ENCODE peak calls at places on chromosomes 1 and 21, in four cellular contexts. One of them, this sample, is unnamed.

GRCh38 chr1:166069390-166069789 is 97.4 kb downstream of the FAM78B start:
- DNase-seq in body of pancreas: no peak
- DNase-seq in left lung: no peak
- DNase-seq in ascending aorta: no peak
- DNase-seq in this sample: no peak

GRCh38 chr1:111628153-111628552 is 8.6 kb downstream of the RAP1A start:
- DNase-seq in body of pancreas: no peak
- DNase-seq in left lung: no peak
- DNase-seq in ascending aorta: no peak
- DNase-seq in this sample: no peak

GRCh38 chr1:224432672-224433040 is 1.9 kb downstream of the WDR26 start:
- DNase-seq in body of pancreas: no peak
- DNase-seq in left lung: no peak
- DNase-seq in ascending aorta: no peak
- DNase-seq in this sample: no peak

GRCh38 chr21:43603641-43604504 is 55.4 kb downstream of the HSF2BP start:
- DNase-seq in body of pancreas: no peak
- DNase-seq in left lung: no peak
- DNase-seq in ascending aorta: no peak
- DNase-seq in this sample: no peak

GRCh38 chr1:185439727-185440415 is 122.8 kb upstream of the IVNS1ABP start:
- DNase-seq in body of pancreas: no peak
- DNase-seq in left lung: no peak
- DNase-seq in ascending aorta: no peak
- DNase-seq in this sample: no peak

GRCh38 chr1:27624467-27625233 is 10.3 kb downstream of the FGR start:
- DNase-seq in body of pancreas: no peak
- DNase-seq in left lung: peak
- DNase-seq in ascending aorta: no peak
- DNase-seq in this sample: no peak

GRCh38 chr1:14968251-14968812 is 185.2 kb upstream of the TMEM51 start:
- DNase-seq in body of pancreas: peak
- DNase-seq in left lung: no peak
- DNase-seq in ascending aorta: peak
- DNase-seq in this sample: peak

GRCh38 chr1:17148950-17149608 is 29.8 kb upstream of the PADI2 start:
- DNase-seq in body of pancreas: no peak
- DNase-seq in left lung: peak
- DNase-seq in ascending aorta: no peak
- DNase-seq in this sample: no peak

GRCh38 chr1:203691454-203691853 is 64.8 kb downstream of the ATP2B4 start:
- DNase-seq in body of pancreas: no peak
- DNase-seq in left lung: no peak
- DNase-seq in ascending aorta: no peak
- DNase-seq in this sample: no peak

GRCh38 chr1:25675729-25676476 is 59.3 kb downstream of the MAN1C1 start:
- DNase-seq in body of pancreas: no peak
- DNase-seq in left lung: no peak
- DNase-seq in ascending aorta: no peak
- DNase-seq in this sample: no peak

DNA sequence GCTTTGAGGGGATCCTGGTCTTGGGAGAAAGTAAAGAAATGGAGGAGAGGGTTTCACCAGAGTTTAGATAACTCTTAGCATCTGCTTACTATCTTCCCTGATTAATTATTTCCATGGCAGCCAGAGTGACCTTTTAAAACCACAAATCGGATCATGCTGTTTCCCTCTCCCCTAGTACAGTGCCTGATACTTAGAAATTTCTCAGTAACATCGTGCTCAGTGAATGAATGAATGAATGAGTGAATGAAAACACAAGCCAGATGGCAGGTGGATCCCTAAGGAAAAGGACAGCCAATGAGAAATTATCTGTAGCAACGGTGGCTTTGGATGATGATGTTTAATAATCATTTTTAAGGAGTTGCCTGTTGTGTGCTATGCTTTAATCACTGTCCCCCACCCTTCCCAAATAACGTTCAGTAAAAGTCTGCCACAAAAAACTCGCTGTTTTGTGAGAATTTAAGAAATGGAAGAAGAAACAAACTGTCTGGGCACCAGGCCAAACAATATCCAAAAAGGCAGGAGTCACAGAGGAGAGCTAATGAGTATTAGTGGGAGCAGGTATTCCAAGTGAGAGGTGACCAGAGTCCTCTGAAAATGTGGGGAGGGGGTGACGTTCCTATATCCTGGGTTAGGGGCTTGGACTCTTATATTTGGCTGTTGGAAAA is 737 bp upstream of the SMAP2 start:
- DNase-seq in body of pancreas: no peak
- DNase-seq in left lung: no peak
- DNase-seq in ascending aorta: no peak
- DNase-seq in this sample: no peak
- H3K4me3 ChIP-seq in body of pancreas: no peak
- H3K4me3 ChIP-seq in left lung: peak
- H3K4me3 ChIP-seq in ascending aorta: no peak
- H3K4me3 ChIP-seq in this sample: peak

DNA sequence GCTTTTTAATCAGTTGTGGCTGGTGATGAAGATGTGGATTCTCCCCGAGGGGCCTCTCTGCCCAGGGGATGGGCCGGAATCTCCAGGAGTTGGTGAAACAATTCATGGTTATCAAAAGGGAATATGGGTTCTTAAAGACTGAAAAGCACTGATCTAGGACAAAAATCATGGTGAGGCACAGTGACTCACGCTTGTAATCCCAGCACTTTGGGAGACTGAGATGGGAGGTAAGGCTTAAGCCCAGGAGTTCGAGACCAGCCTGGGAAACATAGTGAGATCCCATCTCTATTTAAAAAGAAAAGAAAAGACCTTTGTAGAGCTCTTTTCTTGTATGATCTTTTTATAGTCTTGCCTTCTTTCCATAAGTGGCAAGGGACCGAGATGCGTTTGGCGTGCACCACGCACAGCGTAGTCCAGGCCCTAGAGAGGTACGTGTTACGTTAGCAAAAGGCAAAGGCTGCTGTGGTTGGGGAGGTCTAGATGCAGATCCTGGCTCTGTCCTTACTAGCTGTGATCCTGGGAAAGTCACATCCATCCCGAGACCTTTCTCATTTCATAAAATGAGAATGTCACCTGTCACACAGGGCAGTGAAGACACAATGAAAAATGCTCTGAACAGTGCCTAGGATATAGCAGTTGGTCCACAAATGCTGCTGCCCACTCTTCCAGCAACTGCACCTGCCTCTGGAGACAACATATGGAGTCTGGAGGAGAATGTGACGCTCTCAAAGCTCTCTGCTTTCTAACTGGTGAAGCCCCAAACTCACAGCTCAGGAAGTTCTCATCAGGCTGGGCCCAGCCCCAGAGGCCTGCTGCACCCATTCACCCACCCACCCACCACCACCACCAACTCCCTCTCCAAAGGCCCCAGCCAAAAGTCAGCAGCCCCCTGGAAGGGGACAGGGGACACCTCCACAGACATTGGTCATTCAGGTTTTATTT is 54.8 kb downstream of the KIF21B start:
- DNase-seq in body of pancreas: no peak
- DNase-seq in left lung: peak
- DNase-seq in ascending aorta: no peak
- DNase-seq in this sample: no peak
- H3K27ac ChIP-seq in body of pancreas: no peak
- H3K27ac ChIP-seq in left lung: no peak
- H3K27ac ChIP-seq in ascending aorta: no peak
- H3K27ac ChIP-seq in this sample: no peak

DNA sequence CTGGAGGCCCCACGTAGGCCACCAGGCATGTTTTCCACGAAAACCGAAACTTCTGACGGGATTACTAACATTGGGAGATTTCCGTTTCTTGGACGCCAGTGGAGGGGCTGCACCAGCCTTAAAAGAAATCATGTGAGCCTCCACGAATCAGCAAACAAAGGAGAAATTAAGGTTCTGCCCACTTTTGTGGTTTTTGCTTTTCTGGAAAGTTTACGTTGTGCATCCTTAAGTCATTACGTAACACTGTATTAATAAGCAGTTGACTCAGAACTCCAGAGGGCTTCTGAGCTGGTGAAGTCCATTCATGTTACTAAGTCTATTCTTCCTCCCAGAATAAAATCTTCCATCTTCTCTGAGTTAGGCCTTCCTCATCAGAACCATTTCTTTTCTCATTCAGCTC is 168.5 kb downstream of the PSMG1 start:
- DNase-seq in body of pancreas: no peak
- DNase-seq in left lung: no peak
- DNase-seq in ascending aorta: no peak
- DNase-seq in this sample: no peak
- H3K4me3 ChIP-seq in body of pancreas: no peak
- H3K4me3 ChIP-seq in left lung: no peak
- H3K4me3 ChIP-seq in ascending aorta: no peak
- H3K4me3 ChIP-seq in this sample: no peak

GRCh38 chr1:67970088-67970487 is 80.3 kb downstream of the DIRAS3 start:
- DNase-seq in body of pancreas: no peak
- DNase-seq in left lung: no peak
- DNase-seq in ascending aorta: no peak
- DNase-seq in this sample: no peak
- H3K27ac ChIP-seq in body of pancreas: no peak
- H3K27ac ChIP-seq in left lung: no peak
- H3K27ac ChIP-seq in ascending aorta: no peak
- H3K27ac ChIP-seq in this sample: no peak

GRCh38 chr1:48608882-48609281 is 136.9 kb upstream of the SPATA6 start:
- DNase-seq in body of pancreas: no peak
- DNase-seq in left lung: no peak
- DNase-seq in ascending aorta: no peak
- DNase-seq in this sample: no peak

GRCh38 chr1:48611841-48612240 is 139.8 kb upstream of the SPATA6 start:
- DNase-seq in body of pancreas: no peak
- DNase-seq in left lung: no peak
- DNase-seq in ascending aorta: no peak
- DNase-seq in this sample: no peak

GRCh38 chr1:48616710-48617109 is 144.7 kb upstream of the SPATA6 start:
- DNase-seq in body of pancreas: no peak
- DNase-seq in left lung: no peak
- DNase-seq in ascending aorta: no peak
- DNase-seq in this sample: no peak

GRCh38 chr1:48610628-48611542 is 138.9 kb upstream of the SPATA6 start:
- DNase-seq in body of pancreas: no peak
- DNase-seq in left lung: no peak
- DNase-seq in ascending aorta: no peak
- DNase-seq in this sample: no peak
- H3K4me3 ChIP-seq in body of pancreas: no peak
- H3K4me3 ChIP-seq in left lung: no peak
- H3K4me3 ChIP-seq in ascending aorta: no peak
- H3K4me3 ChIP-seq in this sample: no peak

GRCh38 chr1:159952932-159953331 is 1.1 kb downstream of the SLAMF9 start:
- DNase-seq in body of pancreas: no peak
- DNase-seq in left lung: no peak
- DNase-seq in ascending aorta: no peak
- DNase-seq in this sample: no peak
- H3K27ac ChIP-seq in body of pancreas: no peak
- H3K27ac ChIP-seq in left lung: no peak
- H3K27ac ChIP-seq in ascending aorta: no peak
- H3K27ac ChIP-seq in this sample: no peak

GRCh38 chr1:9404541-9404940 is 111.8 kb downstream of the SPSB1 start:
- DNase-seq in body of pancreas: no peak
- DNase-seq in left lung: no peak
- DNase-seq in ascending aorta: no peak
- DNase-seq in this sample: no peak
- H3K4me3 ChIP-seq in body of pancreas: no peak
- H3K4me3 ChIP-seq in left lung: no peak
- H3K4me3 ChIP-seq in ascending aorta: no peak
- H3K4me3 ChIP-seq in this sample: no peak